ENCODE peak calls at places on chromosomes 6 and 20, in eight cellular contexts. One of them, this sample, is unnamed.

GRCh38 chr20:50624351-50625016 is 66.9 kb downstream of the RIPOR3 start:
- DNase-seq in left ventricle myocardium inferior: no peak
- DNase-seq in dorsolateral prefrontal cortex: no peak
- DNase-seq in HCT116: no peak
- DNase-seq in WERI-Rb-1: peak
- DNase-seq in astrocyte of the spinal cord: no peak
- DNase-seq in AG04450: no peak
- DNase-seq in suprapubic skin: no peak
- DNase-seq in this sample: no peak

GRCh38 chr6:103983860-103984259 is 875.9 kb downstream of the HACE1 start:
- DNase-seq in HCT116: no peak
- DNase-seq in WERI-Rb-1: no peak
- DNase-seq in astrocyte of the spinal cord: no peak
- DNase-seq in dorsolateral prefrontal cortex: no peak
- DNase-seq in AG04450: no peak
- DNase-seq in suprapubic skin: no peak
- DNase-seq in left ventricle myocardium inferior: no peak
- DNase-seq in this sample: no peak

GRCh38 chr6:24831771-24832718 is 33.3 kb upstream of the ARMH2 start:
- DNase-seq in HCT116: no peak
- DNase-seq in astrocyte of the spinal cord: peak
- DNase-seq in AG04450: no peak
- DNase-seq in suprapubic skin: no peak
- DNase-seq in left ventricle myocardium inferior: no peak
- DNase-seq in dorsolateral prefrontal cortex: no peak
- DNase-seq in WERI-Rb-1: no peak
- DNase-seq in this sample: no peak

GRCh38 chr20:37518606-37519507 is 2.2 kb upstream of the NNAT start:
- DNase-seq in HCT116: no peak
- DNase-seq in astrocyte of the spinal cord: peak
- DNase-seq in WERI-Rb-1: no peak
- DNase-seq in suprapubic skin: no peak
- DNase-seq in AG04450: no peak
- DNase-seq in dorsolateral prefrontal cortex: no peak
- DNase-seq in left ventricle myocardium inferior: peak
- DNase-seq in this sample: no peak

GRCh38 chr20:39909447-39909846 is 779.6 kb downstream of the MAFB start:
- DNase-seq in dorsolateral prefrontal cortex: no peak
- DNase-seq in astrocyte of the spinal cord: no peak
- DNase-seq in left ventricle myocardium inferior: peak
- DNase-seq in AG04450: no peak
- DNase-seq in suprapubic skin: no peak
- DNase-seq in HCT116: no peak
- DNase-seq in WERI-Rb-1: no peak
- DNase-seq in this sample: no peak

GRCh38 chr20:17882065-17882833 is 86.3 kb downstream of the SNX5 start:
- DNase-seq in left ventricle myocardium inferior: no peak
- DNase-seq in astrocyte of the spinal cord: no peak
- DNase-seq in suprapubic skin: no peak
- DNase-seq in HCT116: no peak
- DNase-seq in AG04450: no peak
- DNase-seq in dorsolateral prefrontal cortex: peak
- DNase-seq in WERI-Rb-1: no peak
- DNase-seq in this sample: no peak

GRCh38 chr6:137700751-137701477 is 166.1 kb upstream of the TNFAIP3 start:
- DNase-seq in AG04450: no peak
- DNase-seq in dorsolateral prefrontal cortex: no peak
- DNase-seq in WERI-Rb-1: no peak
- DNase-seq in left ventricle myocardium inferior: no peak
- DNase-seq in suprapubic skin: no peak
- DNase-seq in astrocyte of the spinal cord: no peak
- DNase-seq in HCT116: no peak
- DNase-seq in this sample: no peak

GRCh38 chr6:70592391-70593117 is 25.8 kb downstream of the SDHAF4 start:
- DNase-seq in astrocyte of the spinal cord: no peak
- DNase-seq in suprapubic skin: no peak
- DNase-seq in WERI-Rb-1: no peak
- DNase-seq in dorsolateral prefrontal cortex: no peak
- DNase-seq in AG04450: no peak
- DNase-seq in HCT116: no peak
- DNase-seq in left ventricle myocardium inferior: no peak
- DNase-seq in this sample: no peak

GRCh38 chr20:10492065-10492464 is 57.0 kb downstream of the SLX4IP start:
- DNase-seq in WERI-Rb-1: no peak
- DNase-seq in dorsolateral prefrontal cortex: no peak
- DNase-seq in HCT116: no peak
- DNase-seq in astrocyte of the spinal cord: peak
- DNase-seq in AG04450: no peak
- DNase-seq in suprapubic skin: no peak
- DNase-seq in left ventricle myocardium inferior: no peak
- DNase-seq in this sample: no peak

GRCh38 chr6:16836186-16836981 is 75.1 kb upstream of the ATXN1 start:
- DNase-seq in AG04450: no peak
- DNase-seq in WERI-Rb-1: no peak
- DNase-seq in astrocyte of the spinal cord: peak
- DNase-seq in suprapubic skin: no peak
- DNase-seq in HCT116: no peak
- DNase-seq in left ventricle myocardium inferior: no peak
- DNase-seq in dorsolateral prefrontal cortex: no peak
- DNase-seq in this sample: peak

GRCh38 chr6:124203812-124204167 is 400.1 kb downstream of the NKAIN2 start:
- DNase-seq in astrocyte of the spinal cord: no peak
- DNase-seq in suprapubic skin: no peak
- DNase-seq in WERI-Rb-1: no peak
- DNase-seq in AG04450: no peak
- DNase-seq in dorsolateral prefrontal cortex: no peak
- DNase-seq in HCT116: no peak
- DNase-seq in left ventricle myocardium inferior: no peak
- DNase-seq in this sample: no peak

GRCh38 chr20:25197173-25197869 is 1.8 kb downstream of the ENTPD6 start:
- DNase-seq in WERI-Rb-1: no peak
- DNase-seq in HCT116: no peak
- DNase-seq in astrocyte of the spinal cord: no peak
- DNase-seq in dorsolateral prefrontal cortex: no peak
- DNase-seq in left ventricle myocardium inferior: no peak
- DNase-seq in AG04450: no peak
- DNase-seq in suprapubic skin: no peak
- DNase-seq in this sample: no peak

GRCh38 chr20:43863821-43864544 is 50.7 kb upstream of the TOX2 start:
- DNase-seq in WERI-Rb-1: no peak
- DNase-seq in AG04450: no peak
- DNase-seq in left ventricle myocardium inferior: no peak
- DNase-seq in HCT116: no peak
- DNase-seq in dorsolateral prefrontal cortex: peak
- DNase-seq in suprapubic skin: no peak
- DNase-seq in astrocyte of the spinal cord: no peak
- DNase-seq in this sample: no peak

GRCh38 chr6:134880487-134881190 is 69.3 kb downstream of the ALDH8A1 start:
- DNase-seq in AG04450: no peak
- DNase-seq in HCT116: no peak
- DNase-seq in astrocyte of the spinal cord: no peak
- DNase-seq in dorsolateral prefrontal cortex: no peak
- DNase-seq in suprapubic skin: no peak
- DNase-seq in WERI-Rb-1: no peak
- DNase-seq in left ventricle myocardium inferior: no peak
- DNase-seq in this sample: no peak

GRCh38 chr20:50308513-50309279 is 118.1 kb downstream of the CEBPB start:
- DNase-seq in HCT116: peak
- DNase-seq in suprapubic skin: peak
- DNase-seq in left ventricle myocardium inferior: peak
- DNase-seq in AG04450: peak
- DNase-seq in astrocyte of the spinal cord: peak
- DNase-seq in WERI-Rb-1: peak
- DNase-seq in dorsolateral prefrontal cortex: no peak
- DNase-seq in this sample: no peak

GRCh38 chr20:22929661-22930060 is 105.5 kb upstream of the SSTR4 start:
- DNase-seq in suprapubic skin: no peak
- DNase-seq in left ventricle myocardium inferior: no peak
- DNase-seq in HCT116: no peak
- DNase-seq in dorsolateral prefrontal cortex: no peak
- DNase-seq in WERI-Rb-1: no peak
- DNase-seq in astrocyte of the spinal cord: no peak
- DNase-seq in AG04450: no peak
- DNase-seq in this sample: no peak

GRCh38 chr20:22927537-22927936 is 107.6 kb upstream of the SSTR4 start:
- DNase-seq in AG04450: no peak
- DNase-seq in WERI-Rb-1: no peak
- DNase-seq in HCT116: no peak
- DNase-seq in suprapubic skin: no peak
- DNase-seq in dorsolateral prefrontal cortex: no peak
- DNase-seq in left ventricle myocardium inferior: no peak
- DNase-seq in astrocyte of the spinal cord: no peak
- DNase-seq in this sample: no peak

GRCh38 chr20:22931653-22932052 is 103.5 kb upstream of the SSTR4 start:
- DNase-seq in dorsolateral prefrontal cortex: no peak
- DNase-seq in WERI-Rb-1: no peak
- DNase-seq in suprapubic skin: no peak
- DNase-seq in HCT116: no peak
- DNase-seq in AG04450: no peak
- DNase-seq in astrocyte of the spinal cord: no peak
- DNase-seq in left ventricle myocardium inferior: no peak
- DNase-seq in this sample: no peak

GRCh38 chr20:22928679-22929078 is 106.4 kb upstream of the SSTR4 start:
- DNase-seq in AG04450: no peak
- DNase-seq in suprapubic skin: no peak
- DNase-seq in WERI-Rb-1: no peak
- DNase-seq in HCT116: no peak
- DNase-seq in left ventricle myocardium inferior: no peak
- DNase-seq in dorsolateral prefrontal cortex: no peak
- DNase-seq in astrocyte of the spinal cord: no peak
- DNase-seq in this sample: no peak

DNA sequence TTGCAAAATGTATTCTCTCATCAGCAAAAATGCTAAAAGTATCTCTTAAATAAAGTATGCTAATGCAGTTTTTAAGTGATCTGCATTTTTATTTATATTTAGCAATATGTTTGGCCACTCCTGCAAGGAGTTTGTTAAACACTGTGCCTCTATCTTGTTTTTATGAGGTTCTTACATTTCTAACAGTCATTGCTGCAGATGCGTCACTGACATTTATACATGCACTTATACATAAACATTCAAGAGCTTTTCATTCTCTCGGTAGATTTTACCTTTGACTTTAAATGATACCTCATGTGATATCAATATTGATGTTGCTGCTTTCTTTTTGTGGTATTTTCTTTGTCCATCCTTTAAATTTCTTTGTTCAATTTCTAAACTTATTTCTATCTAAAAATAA is 102.9 kb upstream of the SSTR4 start:
- DNase-seq in left ventricle myocardium inferior: no peak
- DNase-seq in dorsolateral prefrontal cortex: no peak
- DNase-seq in suprapubic skin: no peak
- DNase-seq in WERI-Rb-1: no peak
- DNase-seq in AG04450: no peak
- DNase-seq in HCT116: no peak
- DNase-seq in astrocyte of the spinal cord: no peak
- DNase-seq in this sample: no peak
- TF ChIP-seq CTCF in left ventricle myocardium inferior: no peak
- TF ChIP-seq CTCF in dorsolateral prefrontal cortex: no peak
- TF ChIP-seq CTCF in suprapubic skin: no peak
- TF ChIP-seq CTCF in WERI-Rb-1: no peak
- TF ChIP-seq CTCF in AG04450: no peak
- TF ChIP-seq CTCF in HCT116: no peak
- TF ChIP-seq CTCF in astrocyte of the spinal cord: no peak
- TF ChIP-seq CTCF in this sample: no peak

GRCh38 chr6:168713013-168713412 is 272.0 kb downstream of the SMOC2 start:
- DNase-seq in HCT116: no peak
- DNase-seq in AG04450: no peak
- DNase-seq in left ventricle myocardium inferior: no peak
- DNase-seq in WERI-Rb-1: no peak
- DNase-seq in suprapubic skin: no peak
- DNase-seq in dorsolateral prefrontal cortex: no peak
- DNase-seq in astrocyte of the spinal cord: no peak
- DNase-seq in this sample: no peak

GRCh38 chr6:168711666-168712300 is 270.8 kb downstream of the SMOC2 start:
- DNase-seq in WERI-Rb-1: no peak
- DNase-seq in AG04450: no peak
- DNase-seq in HCT116: no peak
- DNase-seq in left ventricle myocardium inferior: no peak
- DNase-seq in astrocyte of the spinal cord: no peak
- DNase-seq in suprapubic skin: no peak
- DNase-seq in dorsolateral prefrontal cortex: no peak
- DNase-seq in this sample: no peak

GRCh38 chr6:168714547-168715260 is 273.7 kb downstream of the SMOC2 start:
- DNase-seq in HCT116: no peak
- DNase-seq in WERI-Rb-1: no peak
- DNase-seq in astrocyte of the spinal cord: no peak
- DNase-seq in left ventricle myocardium inferior: no peak
- DNase-seq in dorsolateral prefrontal cortex: no peak
- DNase-seq in AG04450: no peak
- DNase-seq in suprapubic skin: no peak
- DNase-seq in this sample: no peak

GRCh38 chr6:168715643-168716481 is 274.9 kb downstream of the SMOC2 start:
- DNase-seq in left ventricle myocardium inferior: no peak
- DNase-seq in AG04450: no peak
- DNase-seq in HCT116: no peak
- DNase-seq in suprapubic skin: no peak
- DNase-seq in WERI-Rb-1: no peak
- DNase-seq in dorsolateral prefrontal cortex: no peak
- DNase-seq in astrocyte of the spinal cord: no peak
- DNase-seq in this sample: no peak

DNA sequence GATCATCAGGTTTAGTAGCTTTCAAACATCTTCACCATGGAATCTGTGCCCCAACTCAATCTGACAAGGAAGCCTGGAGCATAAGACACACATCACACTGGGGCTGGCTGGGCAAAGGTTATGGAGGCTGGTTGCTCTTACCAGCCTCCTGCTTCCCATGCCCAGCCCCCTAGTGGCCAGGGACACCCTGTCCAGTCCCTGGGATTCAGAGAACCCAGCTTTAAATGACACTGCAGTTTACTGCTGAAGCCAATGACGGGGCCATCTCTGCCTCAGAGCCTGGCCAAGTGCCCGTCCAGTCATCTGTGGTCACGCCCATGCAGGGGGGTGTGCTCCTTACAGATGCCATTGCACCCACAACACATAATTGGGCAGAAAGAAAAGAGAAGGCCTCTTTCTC is 272.9 kb downstream of the SMOC2 start:
- DNase-seq in dorsolateral prefrontal cortex: no peak
- DNase-seq in astrocyte of the spinal cord: no peak
- DNase-seq in suprapubic skin: no peak
- DNase-seq in AG04450: no peak
- DNase-seq in WERI-Rb-1: peak
- DNase-seq in HCT116: peak
- DNase-seq in left ventricle myocardium inferior: no peak
- DNase-seq in this sample: no peak
- TF ChIP-seq CTCF in dorsolateral prefrontal cortex: no peak
- TF ChIP-seq CTCF in astrocyte of the spinal cord: no peak
- TF ChIP-seq CTCF in suprapubic skin: peak
- TF ChIP-seq CTCF in AG04450: no peak
- TF ChIP-seq CTCF in WERI-Rb-1: peak
- TF ChIP-seq CTCF in HCT116: peak
- TF ChIP-seq CTCF in left ventricle myocardium inferior: peak
- TF ChIP-seq CTCF in this sample: no peak

GRCh38 chr6:164022632-164023031 is 608.1 kb downstream of the QKI start:
- DNase-seq in WERI-Rb-1: no peak
- DNase-seq in AG04450: no peak
- DNase-seq in dorsolateral prefrontal cortex: no peak
- DNase-seq in astrocyte of the spinal cord: no peak
- DNase-seq in HCT116: no peak
- DNase-seq in suprapubic skin: no peak
- DNase-seq in left ventricle myocardium inferior: no peak
- DNase-seq in this sample: no peak
- TF ChIP-seq CTCF in WERI-Rb-1: no peak
- TF ChIP-seq CTCF in AG04450: no peak
- TF ChIP-seq CTCF in dorsolateral prefrontal cortex: no peak
- TF ChIP-seq CTCF in astrocyte of the spinal cord: no peak
- TF ChIP-seq CTCF in HCT116: no peak
- TF ChIP-seq CTCF in suprapubic skin: no peak
- TF ChIP-seq CTCF in left ventricle myocardium inferior: no peak
- TF ChIP-seq CTCF in this sample: no peak

GRCh38 chr6:167119680-167120556 is 3.0 kb upstream of the CCR6 start:
- DNase-seq in AG04450: no peak
- DNase-seq in WERI-Rb-1: no peak
- DNase-seq in HCT116: no peak
- DNase-seq in astrocyte of the spinal cord: no peak
- DNase-seq in suprapubic skin: no peak
- DNase-seq in left ventricle myocardium inferior: no peak
- DNase-seq in dorsolateral prefrontal cortex: no peak
- DNase-seq in this sample: no peak
- TF ChIP-seq CTCF in AG04450: no peak
- TF ChIP-seq CTCF in WERI-Rb-1: no peak
- TF ChIP-seq CTCF in HCT116: no peak
- TF ChIP-seq CTCF in astrocyte of the spinal cord: no peak
- TF ChIP-seq CTCF in suprapubic skin: no peak
- TF ChIP-seq CTCF in left ventricle myocardium inferior: no peak
- TF ChIP-seq CTCF in dorsolateral prefrontal cortex: no peak
- TF ChIP-seq CTCF in this sample: peak

This sample was measured in GM13977.